ENCODE peak calls at places on chromosomes 13 and 19, in eight cellular contexts. U is CD4-positive, CD25-positive, alpha-beta regulatory T cell; I is heart right ventricle; H is tibial nerve; S is tibial artery; N is IMR-90; M is heart left ventricle; G is cardiac muscle cell. X is an unnamed sample.

GRCh38 chr13:30569901-30570576 is 47.7 kb upstream of the USPL1 start:
- DNase-seq in S (peak), I (no peak), M (peak), G (no peak), U (no peak), N (peak), H (peak), X (peak)

GRCh38 chr13:71602327-71602726 is 264.7 kb downstream of the DACH1 start:
- DNase-seq in M (no peak), G (no peak), S (no peak), U (no peak), H (no peak), I (no peak), N (no peak), X (no peak)

GRCh38 chr19:7918615-7919421 is 1.3 kb upstream of the SNAPC2 start:
- DNase-seq in N (no peak), S (no peak), I (no peak), G (no peak), M (no peak), U (no peak), H (no peak), X (no peak)

GRCh38 chr13:108213946-108214345 is 1.4 kb downstream of the LIG4 start:
- DNase-seq in M (no peak), N (peak), S (no peak), H (no peak), U (no peak), I (no peak), G (no peak), X (peak)

GRCh38 chr19:3514930-3515329 is 8.8 kb downstream of the FZR1 start:
- DNase-seq in I (no peak), S (no peak), H (no peak), M (no peak), N (peak), U (no peak), G (no peak), X (no peak)

GRCh38 chr19:15418588-15419412 is at the start of gene AKAP8L:
- DNase-seq in H (peak), M (peak), I (peak), G (peak), N (peak), U (peak), S (peak), X (peak)

GRCh38 chr19:47110521-47111080 is 3.0 kb downstream of the ZC3H4 start:
- DNase-seq in M (no peak), G (no peak), S (no peak), H (no peak), N (no peak), U (peak), I (no peak), X (no peak)

GRCh38 chr13:37615271-37615670 is 16.7 kb upstream of the POSTN start:
- DNase-seq in H (no peak), G (no peak), M (no peak), I (no peak), S (no peak), U (no peak), N (no peak), X (peak)

GRCh38 chr13:107203146-107203847 is 635.4 kb upstream of the ARGLU1 start:
- DNase-seq in N (no peak), G (peak), I (no peak), S (no peak), H (no peak), U (no peak), M (no peak), X (no peak)

GRCh38 chr19:1469936-1470863 is 8.8 kb downstream of the C19orf25 start:
- DNase-seq in M (peak), I (peak), U (peak), S (no peak), G (peak), H (no peak), N (no peak), X (no peak)

GRCh38 chr13:98405690-98406344 is 171.1 kb downstream of the STK24 start:
- DNase-seq in U (no peak), S (no peak), M (no peak), G (no peak), N (no peak), I (no peak), H (no peak), X (no peak)

GRCh38 chr19:49687566-49688316 is 1.7 kb upstream of the ADM5 start:
- DNase-seq in N (no peak), I (no peak), S (no peak), G (no peak), U (no peak), M (peak), H (no peak), X (no peak)

GRCh38 chr13:30121666-30122065 is 185.7 kb downstream of the KATNAL1 start:
- DNase-seq in U (no peak), M (no peak), G (no peak), H (no peak), I (no peak), S (no peak), N (no peak), X (no peak)

GRCh38 chr19:5593245-5593962 is 25.7 kb upstream of the TINCR start:
- DNase-seq in I (no peak), U (no peak), N (no peak), S (no peak), H (no peak), G (no peak), M (no peak), X (no peak)

GRCh38 chr13:63741029-63741813 is 2325.6 kb upstream of the PCDH20 start:
- DNase-seq in U (no peak), M (no peak), N (no peak), S (peak), G (no peak), H (no peak), I (no peak), X (no peak)

GRCh38 chr13:53254495-53254894 is 225.9 kb downstream of the OLFM4 start:
- DNase-seq in I (no peak), S (no peak), M (no peak), G (peak), N (no peak), H (no peak), U (no peak), X (no peak)

GRCh38 chr19:11465605-11466004 is 15.2 kb downstream of the ELAVL3 start:
- DNase-seq in U (no peak), N (no peak), G (no peak), S (no peak), I (no peak), H (no peak), M (no peak), X (no peak)

GRCh38 chr19:47418595-47419036 is 711 bp downstream of the MEIS3 start:
- DNase-seq in M (no peak), N (no peak), H (no peak), G (no peak), S (no peak), I (no peak), U (no peak), X (no peak)

GRCh38 chr13:112928958-112929777 is 39.8 kb upstream of the MCF2L start:
- DNase-seq in U (no peak), I (no peak), S (no peak), M (peak), G (no peak), N (peak), H (no peak), X (no peak)

GRCh38 chr19:49666120-49666444 is 349 bp downstream of the BCL2L12 start:
- DNase-seq in I (no peak), H (no peak), G (no peak), N (no peak), M (no peak), U (no peak), S (no peak), X (no peak)

GRCh38 chr13:69579351-69579750 is 528.3 kb upstream of the ATXN8OS start:
- DNase-seq in U (no peak), I (no peak), S (no peak), N (no peak), M (no peak), G (peak), H (no peak), X (no peak)

GRCh38 chr19:2255982-2256685 is at the start of gene JSRP1:
- DNase-seq in G (no peak), H (no peak), M (no peak), S (no peak), U (no peak), I (no peak), N (no peak), X (no peak)

GRCh38 chr13:30792257-30793000 is 57.1 kb downstream of the ALOX5AP start:
- DNase-seq in G (no peak), N (peak), I (peak), H (peak), U (no peak), M (peak), S (peak), X (peak)

GRCh38 chr19:29325241-29325975 is 112.5 kb upstream of the UQCRFS1 start:
- DNase-seq in G (no peak), U (no peak), S (no peak), H (no peak), M (no peak), I (no peak), N (no peak), X (no peak)

GRCh38 chr13:23025848-23026608 is 154.8 kb upstream of the SGCG start:
- DNase-seq in H (no peak), G (no peak), M (no peak), U (no peak), I (no peak), S (no peak), N (no peak), X (peak)

GRCh38 chr13:31380728-31381127 is 181.0 kb downstream of the B3GLCT start:
- DNase-seq in M (no peak), U (no peak), S (no peak), G (peak), H (no peak), N (no peak), I (no peak), X (no peak)

GRCh38 chr19:1263198-1263597 is 5.9 kb upstream of the CIRBP start:
- DNase-seq in M (no peak), N (no peak), S (no peak), H (no peak), G (no peak), I (no peak), U (no peak), X (no peak)

GRCh38 chr19:56105090-56105701 is 15.9 kb downstream of the ZNF787 start:
- DNase-seq in U (peak), N (peak), S (peak), H (peak), M (peak), G (peak), I (peak), X (peak)

GRCh38 chr19:55477905-55478304 is 1.5 kb downstream of the ZNF628 start:
- DNase-seq in N (no peak), S (no peak), U (no peak), H (no peak), G (no peak), M (no peak), I (no peak), X (no peak)

GRCh38 chr13:50969691-50970090 is 60.1 kb downstream of the RNASEH2B start:
- DNase-seq in H (no peak), S (no peak), G (peak), U (no peak), M (no peak), I (no peak), N (no peak), X (peak)

GRCh38 chr19:16654151-16654550 is 5.8 kb downstream of the SMIM7 start:
- DNase-seq in M (no peak), U (no peak), H (no peak), S (no peak), N (no peak), I (no peak), G (no peak), X (no peak)

GRCh38 chr13:41944635-41945401 is 16.1 kb downstream of the VWA8 start:
- DNase-seq in G (no peak), H (no peak), S (no peak), N (no peak), U (no peak), I (no peak), M (no peak), X (no peak)

GRCh38 chr13:113843063-113843654 is 20.7 kb downstream of the GAS6 start:
- DNase-seq in U (no peak), G (no peak), M (peak), H (no peak), N (no peak), I (no peak), S (peak), X (no peak)

GRCh38 chr13:88674841-88675240 is 1003.7 kb downstream of the SLITRK5 start:
- DNase-seq in S (no peak), G (no peak), M (no peak), H (no peak), N (no peak), I (no peak), U (no peak), X (no peak)

GRCh38 chr13:39855236-39855635 is 199.8 kb downstream of the COG6 start:
- DNase-seq in M (no peak), U (no peak), H (no peak), G (no peak), S (no peak), N (no peak), I (no peak), X (no peak)

DNA sequence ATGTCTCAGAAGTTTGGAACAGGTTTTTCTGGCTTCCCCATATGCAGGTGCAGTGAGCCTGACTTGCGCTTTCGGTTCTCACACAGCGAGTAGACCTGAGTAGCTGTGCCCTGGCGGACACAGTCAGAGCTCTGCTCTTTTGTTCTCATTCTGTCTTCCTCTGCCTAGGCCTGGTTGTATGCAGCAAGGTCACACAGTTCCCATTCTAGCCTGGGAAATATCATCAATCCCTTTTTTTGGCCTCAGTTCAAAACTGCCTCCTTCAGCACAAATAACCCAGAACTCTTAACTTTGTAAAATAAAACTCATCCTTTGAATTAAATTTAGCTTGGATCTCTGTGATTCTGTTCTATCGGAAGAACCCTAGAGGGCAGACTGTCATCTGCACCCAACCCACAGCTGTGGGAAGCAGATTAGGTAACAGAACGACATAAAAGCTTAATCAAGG is 10.2 kb downstream of the OXGR1 start:
- DNase-seq in H (peak), I (no peak), N (no peak), M (peak), G (peak), U (no peak), S (no peak), X (peak)
- H3K27ac ChIP-seq in H (no peak), I (peak), N (no peak), M (no peak), G (no peak), U (no peak), S (no peak), X (no peak)

GRCh38 chr19:43526884-43527859 is at the start of gene ETHE1:
- DNase-seq in N (peak), M (peak), S (peak), G (peak), I (peak), U (peak), H (peak), X (peak)

GRCh38 chr19:43527860-43528622 is 1.0 kb upstream of the ETHE1 start:
- DNase-seq in I (no peak), N (no peak), S (peak), U (no peak), M (peak), G (no peak), H (peak), X (peak)

GRCh38 chr19:43525836-43526771 is 897 bp downstream of the ETHE1 start:
- DNase-seq in S (peak), H (no peak), U (no peak), G (peak), I (no peak), N (peak), M (peak), X (no peak)

GRCh38 chr19:43522929-43523328 is 4.1 kb downstream of the ETHE1 start:
- DNase-seq in H (no peak), I (no peak), S (no peak), G (no peak), U (no peak), M (no peak), N (no peak), X (no peak)

GRCh38 chr19:43524922-43525835 is 1.8 kb downstream of the ETHE1 start:
- DNase-seq in H (peak), N (peak), S (peak), U (no peak), I (peak), M (peak), G (peak), X (peak)
- H3K27ac ChIP-seq in H (peak), N (peak), S (peak), U (peak), I (peak), M (peak), G (peak), X (peak)

GRCh38 chr13:110411316-110412105 is 104.4 kb downstream of the COL4A2 start:
- DNase-seq in H (no peak), I (no peak), N (no peak), G (no peak), S (no peak), U (no peak), M (no peak), X (no peak)
- H3K27ac ChIP-seq in H (peak), I (peak), N (peak), G (peak), S (peak), U (no peak), M (peak), X (peak)

GRCh38 chr19:18464646-18465045 is 26.7 kb upstream of the ISYNA1 start:
- DNase-seq in H (peak), G (no peak), N (peak), S (peak), I (peak), U (no peak), M (peak), X (no peak)

GRCh38 chr19:18465214-18465963 is 27.5 kb upstream of the ISYNA1 start:
- DNase-seq in U (no peak), N (no peak), S (no peak), I (no peak), H (no peak), G (no peak), M (no peak), X (no peak)

GRCh38 chr19:18466354-18466753 is 28.4 kb upstream of the ISYNA1 start:
- DNase-seq in N (no peak), H (no peak), G (no peak), I (no peak), M (no peak), U (no peak), S (no peak), X (no peak)

GRCh38 chr19:18467978-18468377 is 30.0 kb upstream of the ISYNA1 start:
- DNase-seq in M (no peak), H (no peak), S (no peak), I (no peak), U (no peak), N (no peak), G (no peak), X (no peak)

GRCh38 chr19:18465964-18466339 is 28.0 kb upstream of the ISYNA1 start:
- DNase-seq in M (no peak), U (no peak), H (no peak), N (no peak), I (no peak), S (no peak), G (no peak), X (no peak)
- H3K27ac ChIP-seq in M (peak), U (no peak), H (peak), N (peak), I (peak), S (peak), G (no peak), X (no peak)

GRCh38 chr13:46630419-46631183 is 77.6 kb downstream of the LRCH1 start:
- DNase-seq in H (no peak), N (no peak), G (no peak), S (no peak), U (no peak), I (no peak), M (no peak), X (no peak)
- H3K27ac ChIP-seq in H (no peak), N (no peak), G (peak), S (no peak), U (no peak), I (peak), M (peak), X (no peak)

GRCh38 chr19:35212241-35212640 is 16.3 kb downstream of the FAM187B start:
- DNase-seq in S (no peak), N (no peak), G (no peak), M (no peak), I (no peak), H (no peak), U (no peak), X (no peak)

GRCh38 chr19:35216026-35216832 is 12.3 kb downstream of the FAM187B start:
- DNase-seq in I (no peak), H (no peak), S (no peak), G (no peak), M (no peak), U (no peak), N (no peak), X (peak)

GRCh38 chr19:35214766-35215422 is 13.6 kb downstream of the FAM187B start:
- DNase-seq in N (no peak), M (no peak), S (no peak), G (no peak), H (no peak), I (no peak), U (no peak), X (no peak)

GRCh38 chr19:35211545-35212230 is 16.9 kb downstream of the FAM187B start:
- DNase-seq in M (peak), H (peak), S (peak), G (no peak), N (no peak), I (peak), U (peak), X (no peak)

DNA sequence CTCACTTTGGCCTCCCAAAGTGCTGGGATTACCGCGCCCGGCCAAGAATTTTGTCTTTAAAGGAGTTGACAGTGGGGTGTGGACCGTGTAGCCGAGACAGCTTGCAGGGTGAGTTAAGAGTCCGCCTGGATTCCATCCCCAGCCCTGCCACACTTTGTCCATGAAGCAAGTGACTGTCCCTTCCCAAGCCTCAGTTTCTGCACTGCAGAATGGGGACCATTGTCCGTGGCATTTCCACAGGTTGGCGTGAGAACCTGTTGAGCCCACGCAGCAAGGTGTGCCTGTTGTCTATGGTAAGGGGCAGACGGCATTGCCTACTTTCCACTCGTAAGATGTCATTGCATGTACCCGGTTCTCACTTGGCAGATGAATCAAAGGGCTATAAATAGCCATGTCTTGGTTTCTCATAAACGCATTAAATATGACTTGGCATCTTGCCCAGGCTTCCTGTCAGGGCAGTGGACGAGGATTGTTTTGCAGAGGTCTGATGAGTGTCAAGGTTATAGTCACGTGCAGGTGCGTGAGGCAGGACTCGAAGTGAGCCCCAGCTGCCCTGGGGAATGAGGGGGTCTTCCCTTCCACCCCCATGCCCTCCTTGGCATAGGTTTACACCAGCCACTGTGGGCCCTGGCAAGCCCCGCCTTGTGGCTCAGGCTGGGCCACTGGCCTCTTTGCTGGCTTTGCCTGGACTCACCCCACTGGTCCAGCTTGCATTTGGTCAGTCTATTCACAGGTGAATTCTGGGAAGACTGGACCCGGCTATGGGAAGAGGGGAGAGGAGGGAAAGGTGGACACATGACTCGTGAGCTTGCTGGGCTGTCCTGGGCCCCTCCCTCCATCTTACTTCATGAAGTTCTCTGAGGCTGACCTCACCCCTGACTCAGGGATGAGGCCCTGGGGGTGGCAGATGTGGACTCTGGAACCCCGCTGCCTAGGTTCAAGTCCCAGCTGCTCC is 14.6 kb downstream of the FAM187B start:
- DNase-seq in S (peak), G (no peak), M (peak), U (peak), N (peak), I (no peak), H (peak), X (peak)
- H3K27ac ChIP-seq in S (peak), G (no peak), M (peak), U (peak), N (no peak), I (peak), H (peak), X (no peak)